ENCODE peak calls at places on chromosomes 12 and 14, in eight cellular contexts. V is right lobe of liver, M is NB4, R is uterus, D is tibial nerve, G is sigmoid colon, B is K562, X is thyroid gland. A is an unnamed sample.

GRCh38 chr12:89863968-89864367 is 155.3 kb upstream of the ATP2B1 start:
- DNase-seq in M (peak), G (no peak), V (no peak), X (no peak), R (no peak), D (no peak), B (no peak), A (no peak)

GRCh38 chr12:20030847-20031246 is 337.5 kb upstream of the PDE3A start:
- DNase-seq in B (no peak), R (no peak), D (no peak), G (no peak), X (no peak), M (no peak), V (no peak), A (no peak)

GRCh38 chr14:77098470-77099353 is 654 bp downstream of the CIPC start:
- DNase-seq in X (peak), D (peak), R (peak), G (peak), M (peak), V (peak), B (peak), A (no peak)

GRCh38 chr12:4147051-4147481 is 126.5 kb upstream of the CCND2 start:
- DNase-seq in D (no peak), G (no peak), V (no peak), R (no peak), M (no peak), B (no peak), X (no peak), A (no peak)

GRCh38 chr12:52434760-52435530 is 774 bp upstream of the KRT75 start:
- DNase-seq in B (no peak), M (no peak), V (no peak), D (no peak), R (no peak), G (no peak), X (no peak), A (no peak)

GRCh38 chr12:45890276-45890675 is 100.1 kb downstream of the SCAF11 start:
- DNase-seq in V (no peak), G (no peak), B (no peak), D (no peak), R (no peak), M (no peak), X (no peak), A (no peak)

GRCh38 chr14:37870947-37871346 is 275.5 kb downstream of the TTC6 start:
- DNase-seq in D (no peak), X (no peak), M (no peak), R (no peak), V (no peak), B (no peak), G (no peak), A (no peak)

GRCh38 chr12:88145567-88146347 is 3.6 kb downstream of the TMTC3 start:
- DNase-seq in X (no peak), G (no peak), B (no peak), D (no peak), M (no peak), V (no peak), R (no peak), A (no peak)

GRCh38 chr12:56601503-56601902 is 28.6 kb downstream of the BAZ2A start:
- DNase-seq in X (no peak), M (peak), V (no peak), B (peak), R (no peak), G (no peak), D (no peak), A (no peak)

GRCh38 chr14:73752297-73752992 is 38.3 kb upstream of the PNMA1 start:
- DNase-seq in D (no peak), M (peak), G (peak), B (no peak), V (peak), R (peak), X (peak), A (peak)

GRCh38 chr14:93970589-93970966 is 5.8 kb downstream of the ASB2 start:
- DNase-seq in V (peak), G (no peak), B (no peak), D (no peak), M (peak), R (no peak), X (peak), A (no peak)

GRCh38 chr12:65362231-65362630 is 83.7 kb downstream of the MSRB3 start:
- DNase-seq in B (no peak), M (no peak), D (no peak), G (no peak), V (no peak), R (no peak), X (no peak), A (no peak)

GRCh38 chr14:91089958-91090535 is 23.8 kb upstream of the DGLUCY start:
- DNase-seq in D (no peak), R (no peak), G (no peak), X (no peak), M (no peak), V (no peak), B (no peak), A (no peak)

GRCh38 chr12:10708862-10709261 is 14.3 kb downstream of the YBX3 start:
- DNase-seq in V (no peak), D (no peak), M (no peak), R (no peak), B (no peak), G (no peak), X (no peak), A (no peak)

GRCh38 chr12:12482959-12483358 is 79.7 kb downstream of the DUSP16 start:
- DNase-seq in D (no peak), G (no peak), V (no peak), B (no peak), R (no peak), M (peak), X (no peak), A (no peak)

GRCh38 chr14:89440997-89441909 is 24.2 kb upstream of the FOXN3 start:
- DNase-seq in G (peak), B (peak), R (no peak), X (no peak), V (no peak), D (no peak), M (no peak), A (no peak)

GRCh38 chr12:9673404-9674225 is 4.1 kb downstream of the CLEC2D start:
- DNase-seq in D (no peak), M (peak), B (peak), V (peak), X (peak), G (peak), R (peak), A (peak)

GRCh38 chr14:23567186-23568020 is at the start of gene AP1G2:
- DNase-seq in V (peak), M (peak), G (peak), R (peak), X (peak), D (peak), B (peak), A (no peak)

GRCh38 chr14:70027785-70028428 is 148.7 kb downstream of the SMOC1 start:
- DNase-seq in G (peak), V (peak), M (peak), R (peak), X (peak), D (peak), B (peak), A (peak)

GRCh38 chr12:95164656-95165055 is 52.6 kb downstream of the FGD6 start:
- DNase-seq in V (no peak), R (no peak), D (no peak), B (no peak), G (no peak), M (no peak), X (no peak), A (no peak)

GRCh38 chr12:10584415-10584814 is 29.0 kb downstream of the MAGOHB start:
- DNase-seq in G (no peak), R (no peak), X (no peak), V (no peak), D (no peak), B (no peak), M (no peak), A (no peak)

GRCh38 chr12:125145196-125145595 is 80.0 kb downstream of the AACS start:
- DNase-seq in G (no peak), R (no peak), V (no peak), M (no peak), D (no peak), B (no peak), X (no peak), A (no peak)

GRCh38 chr12:82363990-82364389 is 5.7 kb downstream of the METTL25 start:
- DNase-seq in X (no peak), D (no peak), R (no peak), M (no peak), V (no peak), B (no peak), G (no peak), A (no peak)

GRCh38 chr12:4014858-4015224 is 141.6 kb upstream of the PARP11 start:
- DNase-seq in G (no peak), V (no peak), B (no peak), D (no peak), X (no peak), M (no peak), R (no peak), A (no peak)

GRCh38 chr12:53220857-53221202 is 11.2 kb downstream of the RARG start:
- DNase-seq in G (peak), D (peak), R (peak), X (peak), M (peak), B (peak), V (peak), A (peak)

DNA sequence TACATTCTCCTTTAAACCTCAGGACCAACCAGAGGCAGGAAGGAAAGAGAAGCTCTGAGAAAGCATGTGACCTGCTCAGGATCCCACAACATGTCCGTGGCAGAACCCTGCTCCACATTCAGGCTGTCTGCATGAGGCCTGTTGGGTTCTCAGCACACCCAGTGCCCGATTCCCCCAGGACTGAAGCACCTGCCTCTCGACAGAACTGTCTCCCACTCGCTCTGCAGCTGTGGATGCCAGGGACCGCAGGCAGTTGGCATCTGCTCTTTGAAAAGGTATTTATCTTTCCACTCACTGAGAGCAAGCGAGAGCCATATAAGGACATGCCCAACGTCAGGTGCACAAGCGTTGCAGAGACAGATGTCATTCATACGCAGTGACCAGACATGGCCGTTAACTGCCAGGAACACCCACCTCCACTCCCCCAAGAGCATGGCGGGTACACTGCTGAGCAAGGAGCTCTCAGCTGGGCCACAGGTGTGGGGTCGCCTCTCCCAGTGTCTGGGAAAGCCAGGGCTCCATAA is 18.9 kb downstream of the PITPNM2 start:
- DNase-seq in G (no peak), R (no peak), D (no peak), V (no peak), B (no peak), M (no peak), X (peak), A (no peak)
- TF ChIP-seq POLR2A in G (no peak), R (no peak), D (no peak), V (no peak), B (no peak), M (no peak), X (peak), A (no peak)

GRCh38 chr12:121866331-121866730 is 7.7 kb upstream of the HPD start:
- DNase-seq in R (no peak), M (no peak), D (no peak), G (no peak), V (no peak), B (no peak), X (no peak), A (no peak)
- TF ChIP-seq POLR2A in R (no peak), M (no peak), D (no peak), G (no peak), V (no peak), B (no peak), X (no peak), A (no peak)

GRCh38 chr14:102141797-102142196 is 2.1 kb downstream of the WDR20 start:
- DNase-seq in R (no peak), M (no peak), B (no peak), X (no peak), V (no peak), G (no peak), D (no peak), A (no peak)

GRCh38 chr14:102138935-102139247 is 806 bp upstream of the WDR20 start:
- DNase-seq in X (peak), B (no peak), M (no peak), R (no peak), G (no peak), D (no peak), V (no peak), A (peak)

GRCh38 chr14:102139248-102140026 is at the start of gene WDR20:
- DNase-seq in G (peak), B (peak), X (peak), D (peak), R (peak), V (peak), M (peak), A (peak)

GRCh38 chr14:102140750-102141145 is 1.1 kb downstream of the WDR20 start:
- DNase-seq in M (no peak), R (no peak), G (no peak), B (no peak), X (no peak), D (no peak), V (no peak), A (no peak)

DNA sequence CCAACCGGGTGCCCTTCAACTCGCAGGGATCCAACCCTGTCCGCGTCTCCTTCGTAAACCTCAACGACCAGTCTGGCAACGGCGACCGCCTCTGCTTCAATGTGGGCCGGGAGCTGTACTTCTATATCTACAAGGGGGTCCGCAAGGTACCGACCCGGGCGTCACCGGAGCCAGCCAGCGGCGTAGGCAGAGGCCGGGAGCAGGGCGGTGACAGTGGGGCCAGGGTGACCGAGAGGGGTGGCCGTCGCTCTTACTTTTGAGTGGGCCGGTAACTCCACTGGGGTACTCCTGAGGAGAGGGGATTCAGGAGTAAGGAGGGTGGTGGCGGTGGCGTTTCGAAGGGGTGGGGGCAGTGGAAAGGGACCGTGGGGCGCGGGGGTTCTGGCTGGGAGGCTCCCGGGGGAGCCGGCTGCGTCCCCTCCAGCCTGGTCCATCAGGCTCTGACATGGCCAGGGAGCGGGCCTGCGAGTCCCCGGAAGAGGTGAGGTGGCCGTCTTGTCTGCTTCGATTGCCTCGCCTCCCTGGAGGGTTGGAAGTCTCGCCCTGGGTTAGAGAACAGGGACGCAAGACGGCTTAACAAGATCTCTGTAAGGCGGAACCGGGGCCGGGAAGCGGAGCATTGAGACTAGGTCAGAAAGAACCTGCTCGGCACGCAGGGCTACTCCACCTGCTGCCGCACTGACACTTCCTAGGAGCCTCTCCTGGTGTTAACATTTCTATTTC is 491 bp downstream of the WDR20 start:
- DNase-seq in X (peak), V (peak), G (peak), M (peak), D (peak), R (no peak), B (peak), A (peak)
- TF ChIP-seq POLR2A in X (no peak), V (no peak), G (no peak), M (no peak), D (no peak), R (no peak), B (no peak), A (no peak)

DNA sequence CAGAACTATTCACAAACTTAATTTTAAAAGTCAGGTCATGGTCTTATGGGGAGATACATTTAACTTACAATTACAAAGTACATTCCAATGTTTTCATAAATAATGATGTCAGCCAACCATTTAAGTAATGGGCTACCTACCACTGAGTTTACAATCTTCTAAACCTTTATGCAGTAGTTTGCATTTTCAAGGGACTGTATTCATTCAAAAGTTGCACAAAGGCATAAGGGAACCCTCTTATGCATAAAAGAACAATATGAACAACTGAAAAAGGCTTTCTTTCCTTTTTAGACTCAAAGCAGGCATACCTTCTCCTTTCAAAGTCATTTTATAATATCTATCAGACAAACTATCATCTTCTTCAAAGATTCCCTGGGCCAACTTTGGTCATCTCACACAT is 230.2 kb downstream of the SLC2A13 start:
- DNase-seq in G (no peak), M (no peak), X (no peak), B (no peak), V (no peak), R (no peak), D (no peak), A (no peak)
- TF ChIP-seq POLR2A in G (no peak), M (no peak), X (no peak), B (no peak), V (no peak), R (no peak), D (no peak), A (no peak)

DNA sequence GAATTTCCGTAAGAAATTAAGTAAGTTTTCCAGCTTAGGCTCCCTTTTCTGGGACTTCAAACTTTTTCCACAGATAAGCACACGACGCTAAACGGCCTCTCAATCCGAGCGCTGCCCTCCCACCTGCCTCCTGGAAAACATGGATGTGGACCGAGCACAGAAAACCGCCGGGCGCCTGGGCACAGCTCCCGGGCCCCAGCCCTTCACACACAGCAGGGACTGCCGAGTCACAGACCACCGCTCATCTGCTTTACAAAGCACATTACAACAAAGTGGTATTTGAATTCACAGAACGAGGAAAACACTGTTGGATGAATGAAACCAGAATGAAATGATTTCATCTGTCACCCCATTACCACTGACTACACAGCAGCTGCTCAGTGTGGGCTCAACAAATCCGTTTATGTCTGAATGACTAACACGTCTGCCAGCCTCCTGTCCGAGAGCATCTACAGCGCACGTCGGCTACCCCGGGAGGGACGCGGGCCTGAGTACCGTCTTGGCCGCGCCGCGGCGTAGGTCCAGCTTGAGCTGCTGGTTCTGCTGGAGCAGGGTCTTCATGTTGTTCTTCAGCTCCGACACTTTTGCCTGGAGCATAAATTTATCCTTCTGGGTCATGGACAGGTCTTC is 13.1 kb upstream of the ANKLE2 start:
- DNase-seq in V (no peak), B (no peak), D (no peak), M (no peak), R (no peak), G (no peak), X (no peak), A (no peak)
- TF ChIP-seq POLR2A in V (no peak), B (no peak), D (no peak), M (no peak), R (no peak), G (no peak), X (no peak), A (no peak)

DNA sequence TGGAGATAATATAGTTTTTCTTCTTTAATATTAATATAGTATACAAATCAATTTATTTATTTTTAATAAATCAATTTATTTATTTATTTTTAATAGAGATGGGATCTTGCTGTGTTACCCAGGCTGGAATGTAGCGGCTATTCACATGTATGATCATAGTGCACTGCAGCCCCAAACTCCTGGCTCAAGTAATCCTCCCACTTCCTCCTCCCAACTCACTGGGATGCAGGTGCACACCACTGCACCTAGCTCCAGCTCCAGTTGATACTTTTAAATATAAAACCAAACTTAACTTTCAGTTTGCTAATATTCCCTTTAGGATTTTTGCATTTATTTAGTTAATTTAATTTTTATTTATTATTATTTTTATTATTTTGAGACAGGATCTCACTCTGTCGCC is 8.6 kb downstream of the GOLGA5 start:
- DNase-seq in R (no peak), G (no peak), X (no peak), V (no peak), B (no peak), M (no peak), D (no peak), A (no peak)
- TF ChIP-seq POLR2A in R (no peak), G (no peak), X (no peak), V (no peak), B (no peak), M (no peak), D (no peak), A (no peak)

GRCh38 chr14:49879683-49880204 is 13.1 kb upstream of the ARF6 start:
- DNase-seq in D (peak), B (peak), G (no peak), V (no peak), X (peak), M (peak), R (peak), A (peak)
- TF ChIP-seq POLR2A in D (no peak), B (no peak), G (no peak), V (no peak), X (no peak), M (no peak), R (no peak), A (no peak)

DNA sequence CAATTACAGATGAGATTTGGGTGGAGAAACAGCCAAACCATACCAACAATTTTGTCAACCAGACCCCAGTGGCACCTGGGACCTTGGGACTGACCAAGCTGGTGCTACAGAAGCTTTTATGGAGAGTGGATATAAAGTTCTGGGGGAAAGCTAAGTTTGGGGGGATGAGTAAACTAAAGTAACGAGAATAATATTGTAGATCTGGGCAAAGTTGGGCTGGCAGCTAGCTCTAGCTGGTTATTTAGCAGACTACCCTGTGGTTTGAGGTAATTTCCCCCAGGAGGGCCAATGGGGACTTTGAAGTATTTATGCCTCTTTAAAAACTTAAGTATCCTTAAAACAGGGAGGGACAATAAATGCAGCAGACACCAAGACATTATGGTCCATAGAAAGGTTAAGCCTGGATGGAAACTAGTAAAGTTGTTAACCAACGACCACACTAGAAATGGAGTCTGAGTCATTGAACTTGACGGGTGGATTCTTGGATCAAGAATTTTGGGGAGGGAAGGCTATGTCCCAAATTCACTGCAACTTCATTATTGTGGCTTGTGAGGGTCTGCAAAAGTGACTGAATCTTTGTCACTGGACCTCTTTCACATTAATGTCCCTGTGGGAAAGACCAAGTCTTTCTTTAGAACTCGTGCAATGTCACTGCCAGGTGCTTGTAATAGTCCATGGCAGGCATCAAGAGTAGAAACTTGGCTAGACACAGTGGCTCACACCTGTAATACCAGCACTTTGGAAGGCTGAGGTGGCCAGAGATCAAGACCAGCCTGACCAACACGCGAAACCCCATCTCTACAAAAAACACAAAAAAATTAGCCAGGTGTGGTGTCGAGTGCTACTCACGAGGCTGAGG is 48.5 kb upstream of the OR5AU1 start:
- DNase-seq in V (no peak), D (no peak), B (no peak), X (peak), G (no peak), M (no peak), R (no peak), A (no peak)
- TF ChIP-seq POLR2A in V (no peak), D (no peak), B (peak), X (no peak), G (no peak), M (no peak), R (no peak), A (no peak)